ENCODE peak calls at places on chromosomes 6 and 20, in six cellular contexts. L, Y, C, J, R and P are unnamed samples.

GRCh38 chr20:36305602-36306556 is at the start of gene DLGAP4:
- DNase-seq in L (no peak), J (peak), C (no peak), R (peak), Y (no peak), P (no peak)

GRCh38 chr20:47493175-47493953 is 8.3 kb upstream of the NCOA3 start:
- DNase-seq in R (no peak), Y (peak), J (no peak), L (peak), C (peak), P (no peak)

GRCh38 chr6:67888886-67889681 is 746.0 kb upstream of the ADGRB3 start:
- DNase-seq in J (no peak), L (no peak), C (no peak), R (peak), Y (no peak), P (no peak)

GRCh38 chr6:84284428-84285033 is 57.1 kb upstream of the CEP162 start:
- DNase-seq in J (no peak), R (peak), C (no peak), Y (peak), L (no peak), P (peak)

GRCh38 chr20:62766071-62766450 is 30.2 kb upstream of the MRGBP start:
- DNase-seq in Y (no peak), C (no peak), L (no peak), J (no peak), R (no peak), P (no peak)

GRCh38 chr6:157226761-157227160 is 96.6 kb downstream of the TMEM242 start:
- DNase-seq in L (no peak), J (no peak), R (no peak), Y (peak), C (no peak), P (no peak)

GRCh38 chr6:140018588-140018987 is 644.1 kb upstream of the CITED2 start:
- DNase-seq in R (no peak), J (no peak), Y (peak), C (no peak), L (no peak), P (no peak)

GRCh38 chr6:12927746-12928145 is 211.2 kb downstream of the PHACTR1 start:
- DNase-seq in C (no peak), R (no peak), Y (no peak), L (no peak), J (no peak), P (no peak)

GRCh38 chr6:145814035-145814500 is 527 bp downstream of the FBXO30 start:
- DNase-seq in R (no peak), J (no peak), C (no peak), Y (no peak), L (peak), P (peak)

GRCh38 chr6:78538002-78538401 is 329.3 kb upstream of the IRAK1BP1 start:
- DNase-seq in L (no peak), J (no peak), R (no peak), Y (no peak), C (no peak), P (no peak)

GRCh38 chr6:84766118-84766683 is 1.8 kb upstream of the TBX18 start:
- DNase-seq in C (no peak), L (no peak), R (no peak), J (peak), Y (peak), P (peak)

GRCh38 chr6:31266721-31267360 is 5.1 kb downstream of the HLA-C start:
- DNase-seq in Y (no peak), R (no peak), L (no peak), C (no peak), J (no peak), P (no peak)

GRCh38 chr20:21719592-21720214 is 14.2 kb downstream of the PAX1 start:
- DNase-seq in Y (peak), J (peak), C (no peak), R (peak), L (no peak), P (no peak)

GRCh38 chr20:54576496-54576895 is 101.1 kb downstream of the DOK5 start:
- DNase-seq in C (no peak), Y (no peak), R (no peak), L (no peak), J (no peak), P (no peak)

GRCh38 chr20:2865630-2866029 is 7.7 kb upstream of the PTPRA start:
- DNase-seq in L (no peak), Y (peak), C (no peak), J (no peak), R (no peak), P (no peak)

GRCh38 chr20:18541741-18542140 is 25.5 kb upstream of the SMIM26 start:
- DNase-seq in L (no peak), J (no peak), Y (no peak), R (no peak), C (no peak), P (no peak)

GRCh38 chr20:57785720-57786119 is 75.9 kb upstream of the PMEPA1 start:
- DNase-seq in L (no peak), J (no peak), Y (no peak), R (no peak), C (no peak), P (peak)

GRCh38 chr6:44653091-44653490 is 265.6 kb downstream of the CDC5L start:
- DNase-seq in C (no peak), L (no peak), R (no peak), Y (no peak), J (no peak), P (no peak)

GRCh38 chr20:7031222-7031621 is 263.7 kb downstream of the BMP2 start:
- DNase-seq in Y (peak), J (no peak), C (no peak), R (no peak), L (no peak), P (no peak)

GRCh38 chr20:50346372-50347347 is 156.0 kb downstream of the CEBPB start:
- DNase-seq in L (no peak), C (peak), R (no peak), Y (peak), J (no peak), P (no peak)

GRCh38 chr20:50347568-50347981 is 156.9 kb downstream of the CEBPB start:
- DNase-seq in R (no peak), C (no peak), L (no peak), J (no peak), Y (no peak), P (no peak)

GRCh38 chr20:50350510-50351249 is 159.5 kb upstream of the PTPN1 start:
- DNase-seq in J (no peak), C (no peak), L (no peak), R (no peak), Y (no peak), P (no peak)

GRCh38 chr20:50345712-50346371 is 155.2 kb downstream of the CEBPB start:
- DNase-seq in C (no peak), R (no peak), L (no peak), J (no peak), Y (no peak), P (no peak)

GRCh38 chr20:50348118-50348517 is 157.5 kb downstream of the CEBPB start:
- DNase-seq in Y (no peak), C (no peak), R (no peak), J (no peak), L (no peak), P (no peak)
- TF ChIP-seq CTCF in Y (no peak), C (no peak), R (no peak), J (no peak), L (no peak), P (no peak)

DNA sequence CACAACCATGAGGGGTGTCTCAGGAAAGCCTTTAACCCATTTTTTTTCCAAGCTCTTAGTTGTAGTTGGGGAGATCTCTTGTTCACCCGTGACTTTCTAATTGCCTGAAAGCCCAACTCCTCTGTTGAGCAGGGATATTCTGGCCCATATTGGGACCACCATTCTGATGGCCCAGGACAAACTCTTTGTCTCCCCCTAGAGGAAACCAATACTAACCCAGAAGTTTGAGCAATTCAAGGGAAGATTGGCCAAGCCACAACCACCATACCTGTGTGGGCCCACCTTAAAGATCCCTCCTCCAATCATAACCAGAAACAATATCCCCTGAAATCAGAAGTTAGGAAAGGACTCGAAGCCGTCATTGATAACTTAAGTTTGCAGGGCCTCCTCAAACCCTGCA is 132.6 kb downstream of the THBS2 start:
- DNase-seq in L (no peak), J (no peak), C (no peak), Y (no peak), R (no peak), P (no peak)
- TF ChIP-seq CTCF in L (no peak), J (no peak), C (no peak), Y (peak), R (no peak), P (peak)

DNA sequence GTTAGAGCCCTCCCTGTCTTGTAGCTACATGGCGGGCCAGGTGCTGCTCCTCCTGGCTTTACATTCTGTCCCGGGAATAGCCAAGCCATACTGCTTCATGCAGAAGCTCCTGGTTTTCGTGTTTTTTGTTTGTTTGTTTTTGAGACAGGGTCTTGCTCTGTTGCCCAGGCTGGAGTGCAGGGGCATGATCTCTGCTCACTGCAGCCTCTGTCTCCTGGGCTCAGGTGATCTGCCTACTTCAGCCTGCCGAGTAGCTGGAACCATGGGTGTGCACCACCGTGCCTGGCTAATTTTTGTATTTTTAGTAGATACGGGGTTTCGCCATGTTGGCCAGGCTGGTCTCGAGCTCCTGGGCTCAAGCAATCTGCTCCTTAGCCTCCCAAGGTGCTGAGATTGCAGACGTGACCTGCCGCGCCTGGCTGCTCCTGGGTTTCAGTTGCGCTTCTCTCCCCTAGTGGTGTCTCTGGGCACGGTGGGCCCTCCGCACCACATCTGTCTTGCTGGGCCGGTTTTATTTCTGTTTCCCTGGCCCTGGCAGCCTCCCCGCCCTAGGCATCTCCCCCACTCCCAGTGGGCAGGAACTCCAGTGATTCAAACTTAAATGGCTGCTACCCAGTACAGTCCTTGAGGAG is 12.9 kb downstream of the CDYL start:
- DNase-seq in C (no peak), J (peak), Y (no peak), R (peak), L (no peak), P (peak)
- TF ChIP-seq CTCF in C (no peak), J (peak), Y (no peak), R (peak), L (no peak), P (peak)

GRCh38 chr6:37051138-37052026 is 45.9 kb downstream of the FGD2 start:
- DNase-seq in J (peak), L (peak), Y (peak), C (peak), R (peak), P (peak)
- TF ChIP-seq CTCF in J (peak), L (peak), Y (peak), C (peak), R (peak), P (peak)

DNA sequence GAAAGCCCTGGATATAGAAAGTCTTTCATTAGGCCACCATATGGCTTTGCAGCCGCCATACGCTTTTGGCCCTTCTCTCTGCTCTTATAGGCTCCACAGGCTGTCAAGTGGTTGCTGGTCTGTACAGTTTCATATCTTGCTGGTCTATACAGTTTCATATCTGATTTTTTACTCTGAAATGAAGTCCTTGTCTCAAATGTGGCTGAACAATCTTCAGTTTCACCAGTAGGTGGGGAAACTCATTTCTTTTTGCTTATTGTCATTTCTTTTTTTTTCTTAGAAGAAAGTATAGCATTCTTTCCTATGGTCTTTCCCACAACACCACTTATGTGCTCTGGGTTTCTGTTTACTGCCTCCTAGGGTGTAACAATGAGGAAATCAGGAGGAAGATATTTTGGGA is 771.4 kb upstream of the MMS22L start:
- DNase-seq in C (no peak), Y (peak), L (no peak), J (no peak), R (no peak), P (no peak)
- TF ChIP-seq CTCF in C (no peak), Y (peak), L (peak), J (no peak), R (no peak), P (peak)